ENCODE peak calls at places on chromosomes 6 and 20, in seven cellular contexts. L is D721Med, Y is H9, C is astrocyte of the spinal cord, V is heart right ventricle, B is progenitor cell of endocrine pancreas, N is endothelial cell. Z is an unnamed sample.

GRCh38 chr6:24859608-24860007 is 60.9 kb upstream of the ARMH2 start:
- DNase-seq in V (no peak), Y (no peak), N (no peak), L (no peak), C (no peak), B (no peak), Z (no peak)

GRCh38 chr6:22184371-22184770 is 112.5 kb downstream of the PRL start:
- DNase-seq in Y (no peak), N (no peak), V (no peak), L (no peak), C (no peak), B (no peak), Z (no peak)

GRCh38 chr20:12371955-12372354 is 454.3 kb downstream of the BTBD3 start:
- DNase-seq in B (no peak), C (no peak), L (no peak), Y (no peak), N (no peak), V (no peak), Z (no peak)

GRCh38 chr6:145963216-145964068 is 716 bp downstream of the SHPRH start:
- DNase-seq in Y (no peak), C (peak; percentile 45), N (peak; percentile 66), B (peak; percentile 24), V (peak; percentile 58), L (no peak), Z (peak; percentile 71)

GRCh38 chr20:49724637-49725606 is 11.2 kb upstream of the B4GALT5 start:
- DNase-seq in Y (no peak), N (no peak), L (no peak), C (no peak), V (peak; percentile 35), B (no peak), Z (no peak)

GRCh38 chr6:135129139-135129867 is 51.8 kb upstream of the MYB start:
- DNase-seq in V (no peak), L (no peak), C (no peak), B (no peak), N (no peak), Y (no peak), Z (no peak)

GRCh38 chr6:115358616-115359015 is 702.1 kb downstream of the FRK start:
- DNase-seq in V (no peak), N (no peak), C (peak; percentile 2), B (no peak), Y (no peak), L (no peak), Z (no peak)

GRCh38 chr6:43451348-43451747 is 4.0 kb downstream of the DLK2 start:
- DNase-seq in Y (no peak), V (no peak), C (no peak), N (no peak), B (no peak), L (no peak), Z (no peak)

GRCh38 chr6:15329154-15329781 is 83.4 kb downstream of the JARID2 start:
- DNase-seq in C (peak; percentile 93), B (no peak), L (no peak), N (no peak), Y (no peak), V (no peak), Z (no peak)

GRCh38 chr6:99467509-99468106 is 42.5 kb upstream of the PNISR start:
- DNase-seq in L (no peak), V (no peak), Y (no peak), C (peak; percentile 18), B (no peak), N (no peak), Z (no peak)

GRCh38 chr6:32971581-32972352 is 3.4 kb downstream of the BRD2 start:
- DNase-seq in C (peak; percentile 100), V (peak; percentile 99), N (peak; percentile 99), B (peak; percentile 99), Y (peak; percentile 99), L (peak; percentile 67), Z (peak; percentile 99)
- TF ChIP-seq CTCF in C (no peak), V (no peak), N (no peak), B (no peak), Y (no peak), L (no peak), Z (no peak)

GRCh38 chr20:20860078-20860806 is 147.8 kb upstream of the RALGAPA2 start:
- DNase-seq in V (peak; percentile 84), Y (peak; percentile 88), B (peak; percentile 96), N (peak; percentile 97), L (peak; percentile 33), C (peak; percentile 70), Z (peak; percentile 99)
- TF ChIP-seq CTCF in V (peak; percentile 88), Y (peak; percentile 96), B (peak; percentile 99), N (peak; percentile 92), L (peak; percentile 95), C (peak; percentile 82), Z (peak; percentile 94)

GRCh38 chr6:19319005-19319404 is 518.2 kb upstream of the ID4 start:
- DNase-seq in N (no peak), L (no peak), C (no peak), Y (no peak), V (no peak), B (no peak), Z (no peak)

GRCh38 chr6:19320066-19320465 is 517.1 kb upstream of the ID4 start:
- DNase-seq in V (no peak), C (no peak), Y (no peak), B (no peak), N (no peak), L (no peak), Z (no peak)

GRCh38 chr6:19325335-19325789 is 511.8 kb upstream of the ID4 start:
- DNase-seq in V (no peak), B (no peak), N (no peak), L (no peak), C (no peak), Y (no peak), Z (no peak)

GRCh38 chr6:19327246-19327645 is 509.9 kb upstream of the ID4 start:
- DNase-seq in Y (no peak), B (no peak), V (no peak), L (no peak), N (no peak), C (no peak), Z (no peak)

GRCh38 chr6:19322691-19323470 is 514.3 kb upstream of the ID4 start:
- DNase-seq in N (no peak), V (no peak), Y (no peak), L (no peak), C (peak; percentile 56), B (no peak), Z (no peak)
- TF ChIP-seq CTCF in N (no peak), V (no peak), Y (no peak), L (no peak), C (no peak), B (no peak), Z (no peak)

GRCh38 chr6:167502471-167502870 is 177.6 kb downstream of the TTLL2 start:
- DNase-seq in N (no peak), B (no peak), C (no peak), L (no peak), Y (no peak), V (no peak), Z (no peak)

GRCh38 chr6:167499161-167499660 is 174.3 kb downstream of the TTLL2 start:
- DNase-seq in N (no peak), L (no peak), Y (no peak), C (no peak), B (no peak), V (no peak), Z (no peak)

GRCh38 chr6:167500961-167501360 is 176.1 kb downstream of the TTLL2 start:
- DNase-seq in Y (no peak), L (no peak), V (no peak), C (no peak), N (no peak), B (no peak), Z (no peak)

GRCh38 chr6:167504412-167504961 is 179.6 kb downstream of the TTLL2 start:
- DNase-seq in L (no peak), Y (no peak), N (no peak), B (no peak), C (no peak), V (no peak), Z (no peak)

DNA sequence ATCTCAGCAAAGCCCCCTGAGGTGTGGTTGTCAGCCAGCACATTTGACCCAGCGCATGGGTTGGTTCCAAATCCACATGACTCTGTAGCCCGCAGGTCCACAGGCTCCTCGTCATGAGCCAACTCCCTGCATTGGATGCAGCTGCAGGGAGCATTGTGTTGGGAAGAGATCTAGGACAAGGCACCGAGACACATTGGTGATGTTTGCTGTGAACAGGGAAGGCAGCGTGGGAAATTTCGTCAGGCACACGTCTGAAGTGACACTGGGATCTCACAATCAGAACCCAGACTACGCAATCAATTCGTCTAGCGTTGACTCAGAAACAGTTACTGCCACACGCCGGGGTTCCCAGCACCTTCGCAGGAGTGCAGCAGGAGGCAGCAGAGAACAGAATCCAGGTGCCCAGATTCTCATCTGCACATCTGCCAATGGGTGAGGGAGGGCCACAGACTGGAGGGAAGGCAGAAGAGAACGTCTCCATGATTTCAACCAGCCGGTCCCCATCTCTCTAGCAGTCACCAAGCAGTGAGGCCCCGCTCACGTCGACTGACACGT is 177.0 kb downstream of the TTLL2 start:
- DNase-seq in L (no peak), C (peak; percentile 8), B (no peak), N (peak; percentile 42), Y (peak; percentile 71), V (no peak), Z (no peak)
- TF ChIP-seq CTCF in L (peak; percentile 11), C (peak; percentile 24), B (peak; percentile 54), N (no peak), Y (peak; percentile 66), V (no peak), Z (no peak)

DNA sequence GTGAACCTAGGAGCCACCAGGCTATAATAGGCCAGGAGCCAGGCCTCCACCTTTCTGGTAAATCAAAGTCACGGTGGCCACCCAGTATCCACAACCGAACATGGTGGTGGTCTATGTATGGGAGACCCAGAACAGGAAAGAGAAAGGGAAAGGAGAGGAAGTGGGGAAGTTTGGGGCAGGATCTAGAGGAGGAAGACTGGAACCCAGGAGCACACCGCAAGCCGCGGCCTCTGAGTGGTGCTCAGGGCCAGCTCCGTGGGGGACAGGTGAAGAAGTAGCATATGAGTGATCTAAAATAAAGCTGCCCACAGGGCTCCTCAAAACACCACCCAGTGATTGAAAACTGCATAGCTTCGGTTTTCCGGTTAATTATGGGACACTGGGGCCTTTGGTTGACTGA is 214.8 kb downstream of the ZDHHC14 start:
- DNase-seq in L (no peak), C (no peak), Y (no peak), N (no peak), V (no peak), B (no peak), Z (no peak)
- TF ChIP-seq CTCF in L (no peak), C (no peak), Y (peak; percentile 22), N (no peak), V (no peak), B (peak; percentile 11), Z (no peak)